ENCODE peak calls at places on chromosome 16, in ten cellular contexts. One of them, this sample, is unnamed.
A peak's percentile ranks its signal among the peaks of the same experiment; 100 is the strongest.

GRCh38 chr16:67708368-67708771 is 10.7 kb downstream of the GFOD2 start:
- DNase-seq in NCI-H1436: no peak
- DNase-seq in effector CD4-positive, alpha-beta T cell: no peak
- DNase-seq in NCI-H1092: no peak
- DNase-seq in prostate gland: no peak
- DNase-seq in fibroblast of mammary gland: peak; percentile 70
- DNase-seq in stimulated activated naive CD8-positive, alpha-beta T cell treated with anti-CD3 and anti-CD28 coated beads, Interleukin-15, amount 100 ng/mL, for 72 hours: no peak
- DNase-seq in ELF-1: no peak
- DNase-seq in activated T-helper 9 cell treated with anti-CD3 and anti-CD28 coated beads, Interleukin-2, amount 50 U/mL, for 16 hours: no peak
- DNase-seq in aorta: no peak
- DNase-seq in this sample: no peak

GRCh38 chr16:48611329-48612137 is 1.6 kb upstream of the N4BP1 start:
- DNase-seq in NCI-H1436: peak; percentile 50
- DNase-seq in effector CD4-positive, alpha-beta T cell: peak; percentile 87
- DNase-seq in NCI-H1092: no peak
- DNase-seq in prostate gland: no peak
- DNase-seq in fibroblast of mammary gland: no peak
- DNase-seq in stimulated activated naive CD8-positive, alpha-beta T cell treated with anti-CD3 and anti-CD28 coated beads, Interleukin-15, amount 100 ng/mL, for 72 hours: peak; percentile 74
- DNase-seq in ELF-1: peak; percentile 46
- DNase-seq in activated T-helper 9 cell treated with anti-CD3 and anti-CD28 coated beads, Interleukin-2, amount 50 U/mL, for 16 hours: peak; percentile 68
- DNase-seq in aorta: peak; percentile 58
- DNase-seq in this sample: no peak

GRCh38 chr16:67212766-67213165 is 13.8 kb downstream of the ELMO3 start:
- DNase-seq in NCI-H1436: no peak
- DNase-seq in effector CD4-positive, alpha-beta T cell: no peak
- DNase-seq in NCI-H1092: no peak
- DNase-seq in prostate gland: no peak
- DNase-seq in fibroblast of mammary gland: no peak
- DNase-seq in stimulated activated naive CD8-positive, alpha-beta T cell treated with anti-CD3 and anti-CD28 coated beads, Interleukin-15, amount 100 ng/mL, for 72 hours: no peak
- DNase-seq in ELF-1: no peak
- DNase-seq in activated T-helper 9 cell treated with anti-CD3 and anti-CD28 coated beads, Interleukin-2, amount 50 U/mL, for 16 hours: no peak
- DNase-seq in aorta: no peak
- DNase-seq in this sample: no peak

GRCh38 chr16:77749415-77749814 is 27.1 kb downstream of the NUDT7 start:
- DNase-seq in NCI-H1436: no peak
- DNase-seq in effector CD4-positive, alpha-beta T cell: no peak
- DNase-seq in NCI-H1092: no peak
- DNase-seq in prostate gland: no peak
- DNase-seq in fibroblast of mammary gland: no peak
- DNase-seq in stimulated activated naive CD8-positive, alpha-beta T cell treated with anti-CD3 and anti-CD28 coated beads, Interleukin-15, amount 100 ng/mL, for 72 hours: no peak
- DNase-seq in ELF-1: no peak
- DNase-seq in activated T-helper 9 cell treated with anti-CD3 and anti-CD28 coated beads, Interleukin-2, amount 50 U/mL, for 16 hours: no peak
- DNase-seq in aorta: no peak
- DNase-seq in this sample: no peak

GRCh38 chr16:57256601-57257395 is 11.7 kb downstream of the ARL2BP start:
- DNase-seq in NCI-H1436: no peak
- DNase-seq in effector CD4-positive, alpha-beta T cell: no peak
- DNase-seq in NCI-H1092: no peak
- DNase-seq in prostate gland: no peak
- DNase-seq in fibroblast of mammary gland: no peak
- DNase-seq in stimulated activated naive CD8-positive, alpha-beta T cell treated with anti-CD3 and anti-CD28 coated beads, Interleukin-15, amount 100 ng/mL, for 72 hours: no peak
- DNase-seq in ELF-1: no peak
- DNase-seq in activated T-helper 9 cell treated with anti-CD3 and anti-CD28 coated beads, Interleukin-2, amount 50 U/mL, for 16 hours: no peak
- DNase-seq in aorta: no peak
- DNase-seq in this sample: no peak

GRCh38 chr16:87436225-87437172 is 44.4 kb downstream of the MAP1LC3B start:
- DNase-seq in NCI-H1436: no peak
- DNase-seq in effector CD4-positive, alpha-beta T cell: no peak
- DNase-seq in NCI-H1092: no peak
- DNase-seq in prostate gland: no peak
- DNase-seq in fibroblast of mammary gland: peak; percentile 83
- DNase-seq in stimulated activated naive CD8-positive, alpha-beta T cell treated with anti-CD3 and anti-CD28 coated beads, Interleukin-15, amount 100 ng/mL, for 72 hours: peak; percentile 20
- DNase-seq in ELF-1: no peak
- DNase-seq in activated T-helper 9 cell treated with anti-CD3 and anti-CD28 coated beads, Interleukin-2, amount 50 U/mL, for 16 hours: no peak
- DNase-seq in aorta: no peak
- DNase-seq in this sample: peak; percentile 68

GRCh38 chr16:24178496-24178895 is 77.6 kb upstream of the CACNG3 start:
- DNase-seq in NCI-H1436: no peak
- DNase-seq in effector CD4-positive, alpha-beta T cell: no peak
- DNase-seq in NCI-H1092: no peak
- DNase-seq in prostate gland: no peak
- DNase-seq in fibroblast of mammary gland: no peak
- DNase-seq in stimulated activated naive CD8-positive, alpha-beta T cell treated with anti-CD3 and anti-CD28 coated beads, Interleukin-15, amount 100 ng/mL, for 72 hours: no peak
- DNase-seq in ELF-1: peak; percentile 36
- DNase-seq in activated T-helper 9 cell treated with anti-CD3 and anti-CD28 coated beads, Interleukin-2, amount 50 U/mL, for 16 hours: no peak
- DNase-seq in aorta: no peak
- DNase-seq in this sample: no peak

GRCh38 chr16:8953064-8953463 is 10.6 kb downstream of the USP7 start:
- DNase-seq in NCI-H1436: no peak
- DNase-seq in effector CD4-positive, alpha-beta T cell: no peak
- DNase-seq in NCI-H1092: no peak
- DNase-seq in prostate gland: no peak
- DNase-seq in fibroblast of mammary gland: no peak
- DNase-seq in stimulated activated naive CD8-positive, alpha-beta T cell treated with anti-CD3 and anti-CD28 coated beads, Interleukin-15, amount 100 ng/mL, for 72 hours: no peak
- DNase-seq in ELF-1: no peak
- DNase-seq in activated T-helper 9 cell treated with anti-CD3 and anti-CD28 coated beads, Interleukin-2, amount 50 U/mL, for 16 hours: no peak
- DNase-seq in aorta: no peak
- DNase-seq in this sample: no peak

GRCh38 chr16:56577300-56577625 is 12.1 kb upstream of the MT3 start:
- DNase-seq in NCI-H1436: no peak
- DNase-seq in effector CD4-positive, alpha-beta T cell: no peak
- DNase-seq in NCI-H1092: no peak
- DNase-seq in prostate gland: no peak
- DNase-seq in fibroblast of mammary gland: no peak
- DNase-seq in stimulated activated naive CD8-positive, alpha-beta T cell treated with anti-CD3 and anti-CD28 coated beads, Interleukin-15, amount 100 ng/mL, for 72 hours: no peak
- DNase-seq in ELF-1: no peak
- DNase-seq in activated T-helper 9 cell treated with anti-CD3 and anti-CD28 coated beads, Interleukin-2, amount 50 U/mL, for 16 hours: no peak
- DNase-seq in aorta: no peak
- DNase-seq in this sample: no peak

GRCh38 chr16:81127051-81127450 is 30.9 kb upstream of the GCSH start:
- DNase-seq in NCI-H1436: no peak
- DNase-seq in effector CD4-positive, alpha-beta T cell: no peak
- DNase-seq in NCI-H1092: no peak
- DNase-seq in prostate gland: no peak
- DNase-seq in fibroblast of mammary gland: peak; percentile 24
- DNase-seq in stimulated activated naive CD8-positive, alpha-beta T cell treated with anti-CD3 and anti-CD28 coated beads, Interleukin-15, amount 100 ng/mL, for 72 hours: no peak
- DNase-seq in ELF-1: peak; percentile 34
- DNase-seq in activated T-helper 9 cell treated with anti-CD3 and anti-CD28 coated beads, Interleukin-2, amount 50 U/mL, for 16 hours: no peak
- DNase-seq in aorta: no peak
- DNase-seq in this sample: no peak

GRCh38 chr16:27779719-27780161 is 229.8 kb downstream of the KATNIP start:
- DNase-seq in NCI-H1436: no peak
- DNase-seq in effector CD4-positive, alpha-beta T cell: no peak
- DNase-seq in NCI-H1092: peak; percentile 36
- DNase-seq in prostate gland: peak; percentile 17
- DNase-seq in fibroblast of mammary gland: peak; percentile 61
- DNase-seq in stimulated activated naive CD8-positive, alpha-beta T cell treated with anti-CD3 and anti-CD28 coated beads, Interleukin-15, amount 100 ng/mL, for 72 hours: no peak
- DNase-seq in ELF-1: peak; percentile 75
- DNase-seq in activated T-helper 9 cell treated with anti-CD3 and anti-CD28 coated beads, Interleukin-2, amount 50 U/mL, for 16 hours: no peak
- DNase-seq in aorta: no peak
- DNase-seq in this sample: peak; percentile 33

GRCh38 chr16:70725912-70726828 is 40.3 kb upstream of the MTSS2 start:
- DNase-seq in NCI-H1436: no peak
- DNase-seq in effector CD4-positive, alpha-beta T cell: no peak
- DNase-seq in NCI-H1092: no peak
- DNase-seq in prostate gland: peak; percentile 28
- DNase-seq in fibroblast of mammary gland: no peak
- DNase-seq in stimulated activated naive CD8-positive, alpha-beta T cell treated with anti-CD3 and anti-CD28 coated beads, Interleukin-15, amount 100 ng/mL, for 72 hours: no peak
- DNase-seq in ELF-1: no peak
- DNase-seq in activated T-helper 9 cell treated with anti-CD3 and anti-CD28 coated beads, Interleukin-2, amount 50 U/mL, for 16 hours: no peak
- DNase-seq in aorta: peak; percentile 76
- DNase-seq in this sample: peak; percentile 71